ENCODE peak calls at places on chromosomes 3 and 15, in six cellular contexts. J, W, C, F, B and K are unnamed samples.

GRCh38 chr3:124360626-124361025 is 368.7 kb upstream of the ROPN1 start:
- DNase-seq in J (no peak), W (no peak), C (no peak), F (no peak), B (no peak), K (no peak)

GRCh38 chr15:55546718-55547117 is 38.7 kb upstream of the DNAAF4 start:
- DNase-seq in J (peak; percentile 38), W (no peak), C (no peak), F (peak; percentile 37), B (peak; percentile 37), K (no peak)

GRCh38 chr15:72236381-72237285 is 5.6 kb upstream of the PKM start:
- DNase-seq in J (no peak), W (no peak), C (no peak), F (peak; percentile 8), B (peak; percentile 16), K (no peak)

GRCh38 chr3:156024904-156025303 is 95.5 kb upstream of the KCNAB1 start:
- DNase-seq in J (peak; percentile 25), W (no peak), C (no peak), F (peak; percentile 50), B (no peak), K (no peak)

GRCh38 chr3:17686613-17687012 is 55.8 kb downstream of the TBC1D5 start:
- DNase-seq in J (peak; percentile 46), W (no peak), C (peak; percentile 27), F (peak; percentile 21), B (peak; percentile 21), K (no peak)

GRCh38 chr15:84979651-84980050 is 2.0 kb upstream of the PDE8A start:
- DNase-seq in J (no peak), W (no peak), C (no peak), F (no peak), B (no peak), K (no peak)

GRCh38 chr3:115975353-115975752 is 352.0 kb downstream of the GAP43 start:
- DNase-seq in J (peak; percentile 45), W (no peak), C (no peak), F (peak; percentile 86), B (peak; percentile 75), K (no peak)

GRCh38 chr3:188863999-188864406 is 307.8 kb upstream of the TPRG1 start:
- DNase-seq in J (peak; percentile 29), W (no peak), C (no peak), F (no peak), B (peak; percentile 89), K (no peak)

GRCh38 chr3:46489875-46490274 is 7.9 kb upstream of the RTP3 start:
- DNase-seq in J (peak; percentile 30), W (no peak), C (no peak), F (no peak), B (peak; percentile 19), K (no peak)

GRCh38 chr3:50340404-50341329 is at the start of gene RASSF1:
- DNase-seq in J (peak; percentile 41), W (peak; percentile 93), C (no peak), F (peak; percentile 42), B (peak; percentile 66), K (no peak)
- H3K4me3 ChIP-seq in J (peak within 1 kb of the TSS; percentile 43), W (peak within 1 kb of the TSS; percentile 43), C (peak within 1 kb of the TSS; percentile 30), F (peak within 1 kb of the TSS; percentile 44), B (peak within 1 kb of the TSS; percentile 79), K (peak within 1 kb of the TSS; percentile 91)

DNA sequence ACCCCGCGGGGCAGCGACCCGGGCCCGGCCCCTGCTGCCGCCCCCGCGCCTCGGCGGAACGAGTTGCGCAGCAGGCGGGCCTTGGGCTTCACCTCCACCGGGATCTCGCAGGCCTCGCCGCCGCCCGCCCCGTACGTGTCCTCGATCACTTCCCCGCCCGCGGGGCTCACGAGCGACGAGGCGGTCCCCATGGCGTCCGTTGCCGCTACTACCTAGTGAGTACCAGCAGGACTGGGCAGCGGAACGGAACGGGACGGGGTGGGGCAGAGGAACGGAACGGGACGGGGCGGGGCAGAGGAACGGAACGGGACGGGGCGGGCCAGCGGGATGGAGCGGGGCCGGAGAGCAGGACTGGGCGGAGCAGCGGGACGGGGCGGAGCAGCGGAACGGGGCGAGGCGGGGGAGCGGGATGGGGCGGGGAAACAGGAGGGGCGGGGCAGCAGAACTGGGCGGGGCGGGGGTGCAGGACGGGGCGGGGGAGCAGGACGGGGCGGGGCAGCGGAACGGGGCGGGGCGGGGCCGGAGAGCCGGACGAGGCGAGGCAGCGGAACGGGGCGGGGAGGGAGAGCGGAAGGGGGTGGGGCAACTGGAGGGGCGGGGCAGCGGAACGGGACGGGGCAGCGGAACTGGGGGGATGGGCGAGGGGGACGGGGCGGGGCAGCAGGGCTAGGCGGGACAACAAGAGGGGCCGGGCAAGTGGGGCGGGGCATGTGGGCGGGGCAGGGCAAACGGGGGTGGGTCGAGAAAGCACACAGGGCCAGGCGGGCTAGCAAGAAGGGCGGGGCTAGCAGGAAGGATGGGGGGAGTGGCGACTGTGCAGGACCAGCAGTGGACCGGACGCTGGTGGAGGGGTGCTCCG is at the start of gene NPHP3:
- DNase-seq in J (peak; percentile 98), W (peak; percentile 99), C (peak; percentile 89), F (peak; percentile 81), B (peak; percentile 92), K (peak; percentile 82)
- TF ChIP-seq CTCF in J (no peak), W (no peak), C (no peak), F (no peak), B (no peak), K (no peak)

GRCh38 chr3:136860541-136860940 is 1.5 kb upstream of the NCK1 start:
- DNase-seq in J (no peak), W (no peak), C (no peak), F (no peak), B (peak; percentile 81), K (no peak)
- H3K4me3 ChIP-seq in J (peak overlapping the region; percentile 86), W (no peak overlapping the region), C (peak overlapping the region; percentile 95), F (no peak overlapping the region), B (peak overlapping the region; percentile 86), K (peak overlapping the region; percentile 68)

GRCh38 chr15:32991544-32992192 is 202.8 kb downstream of the FMN1 start:
- DNase-seq in J (no peak), W (no peak), C (no peak), F (no peak), B (no peak), K (no peak)

GRCh38 chr15:32994810-32995424 is 199.6 kb downstream of the FMN1 start:
- DNase-seq in J (peak; percentile 79), W (no peak), C (peak; percentile 42), F (peak; percentile 55), B (peak; percentile 71), K (no peak)

GRCh38 chr15:32998182-32998581 is 196.3 kb downstream of the FMN1 start:
- DNase-seq in J (no peak), W (no peak), C (no peak), F (no peak), B (no peak), K (no peak)

GRCh38 chr15:32990071-32990470 is 204.4 kb downstream of the FMN1 start:
- DNase-seq in J (no peak), W (no peak), C (no peak), F (no peak), B (no peak), K (no peak)

GRCh38 chr15:32993285-32993684 is 201.2 kb downstream of the FMN1 start:
- DNase-seq in J (peak; percentile 31), W (no peak), C (no peak), F (peak; percentile 19), B (peak; percentile 37), K (no peak)
- TF ChIP-seq CTCF in J (peak; percentile 49), W (no peak), C (peak; percentile 21), F (peak; percentile 33), B (peak; percentile 44), K (no peak)

DNA sequence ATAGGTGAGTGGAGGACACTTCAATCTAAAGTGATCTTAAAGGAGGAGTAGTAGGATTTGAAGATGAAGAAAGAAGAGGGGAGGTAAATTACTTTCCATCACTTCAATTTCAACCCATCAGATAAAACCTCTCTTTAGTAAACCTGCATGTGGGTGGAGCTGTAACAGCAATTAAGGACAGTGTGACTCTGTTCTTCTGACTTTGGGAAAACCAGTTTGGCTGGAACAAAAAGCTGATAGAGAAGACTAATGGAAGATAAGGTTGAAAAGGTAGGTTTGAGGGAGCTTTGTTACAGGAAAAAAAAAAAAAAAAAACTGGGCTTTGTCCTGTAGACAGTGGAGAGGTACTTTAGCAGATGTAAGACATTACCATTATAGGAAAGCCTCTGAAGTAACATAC is 4.5 kb upstream of the GSK3B start:
- DNase-seq in J (no peak), W (no peak), C (no peak), F (no peak), B (no peak), K (no peak)
- H3K4me3 ChIP-seq in J (no peak overlapping the region), W (no peak overlapping the region), C (no peak overlapping the region), F (no peak overlapping the region), B (no peak overlapping the region), K (no peak overlapping the region)

GRCh38 chr3:44476181-44476599 is 1.3 kb downstream of the ZNF445 start:
- DNase-seq in J (peak; percentile 56), W (no peak), C (no peak), F (peak; percentile 5), B (peak; percentile 39), K (peak; percentile 29)
- TF ChIP-seq CTCF in J (peak; percentile 27), W (no peak), C (no peak), F (no peak), B (peak; percentile 26), K (no peak)

GRCh38 chr3:150605998-150606641 is 3.0 kb downstream of the SELENOT start:
- DNase-seq in J (no peak), W (no peak), C (no peak), F (no peak), B (no peak), K (no peak)

GRCh38 chr3:150603888-150604319 is 783 bp downstream of the SELENOT start:
- DNase-seq in J (no peak), W (no peak), C (peak; percentile 33), F (no peak), B (no peak), K (no peak)

GRCh38 chr3:150599611-150600297 is 3.4 kb upstream of the SELENOT start:
- DNase-seq in J (peak; percentile 39), W (no peak), C (peak; percentile 27), F (peak; percentile 95), B (peak; percentile 78), K (no peak)

GRCh38 chr3:150603090-150603887 is at the start of gene SELENOT:
- DNase-seq in J (peak; percentile 98), W (peak; percentile 97), C (peak; percentile 96), F (peak; percentile 95), B (peak; percentile 96), K (peak; percentile 90)

GRCh38 chr3:150602426-150603089 is 563 bp upstream of the SELENOT start:
- DNase-seq in J (no peak), W (no peak), C (no peak), F (no peak), B (no peak), K (no peak)
- H3K4me3 ChIP-seq in J (peak overlapping the region; percentile 80), W (peak overlapping the region; percentile 63), C (peak overlapping the region; percentile 96), F (peak overlapping the region; percentile 65), B (peak overlapping the region; percentile 93), K (peak overlapping the region; percentile 88)